ENCODE peak calls at places on chromosome 18, in five cellular contexts. R is adrenal gland, K is A549, N is right lobe of liver, Q is heart left ventricle. D is an unnamed sample.

GRCh38 chr18:31791817-31792579 is 31.3 kb upstream of the SLC25A52 start:
- DNase-seq in R (no peak), K (no peak), N (no peak), Q (no peak), D (no peak)

GRCh38 chr18:67104700-67105284 is 411.7 kb downstream of the DSEL start:
- DNase-seq in Q (no peak), R (peak; percentile 68), N (peak; percentile 79), K (peak; percentile 68), D (peak; percentile 58)

GRCh38 chr18:55859116-55859515 is 271.1 kb upstream of the TCF4 start:
- DNase-seq in R (no peak), N (no peak), K (no peak), Q (no peak), D (no peak)

GRCh38 chr18:59881728-59882685 is 17.8 kb upstream of the PMAIP1 start:
- DNase-seq in Q (no peak), K (peak; percentile 64), N (no peak), R (no peak), D (peak; percentile 57)

GRCh38 chr18:75618146-75618545 is 190.6 kb upstream of the SMIM21 start:
- DNase-seq in N (no peak), R (no peak), K (no peak), Q (no peak), D (no peak)

GRCh38 chr18:45046226-45046625 is 365.5 kb downstream of the SETBP1 start:
- DNase-seq in R (no peak), N (no peak), K (no peak), Q (no peak), D (no peak)

GRCh38 chr18:8453528-8453927 is 155.7 kb upstream of the RAB12 start:
- DNase-seq in Q (no peak), N (no peak), K (no peak), R (no peak), D (no peak)

GRCh38 chr18:27645929-27646328 is 460.8 kb upstream of the CHST9 start:
- DNase-seq in K (peak; percentile 4), N (no peak), Q (no peak), R (no peak), D (peak; percentile 8)

GRCh38 chr18:33282142-33282541 is 158.4 kb downstream of the CCDC178 start:
- DNase-seq in N (no peak), K (no peak), Q (peak; percentile 41), R (no peak), D (no peak)

GRCh38 chr18:28588884-28589549 is 412.1 kb upstream of the CDH2 start:
- DNase-seq in N (no peak), R (no peak), K (no peak), Q (no peak), D (no peak)

GRCh38 chr18:10270160-10270571 is 184.3 kb upstream of the APCDD1 start:
- DNase-seq in N (no peak), K (no peak), Q (no peak), R (peak; percentile 36), D (no peak)

GRCh38 chr18:57575542-57575941 is 11.0 kb downstream of the FECH start:
- DNase-seq in Q (no peak), R (no peak), N (no peak), K (no peak), D (no peak)

GRCh38 chr18:57027190-57027708 is 119.6 kb upstream of the BOD1L2 start:
- DNase-seq in K (no peak), N (peak; percentile 63), Q (no peak), R (no peak), D (no peak)

GRCh38 chr18:26482567-26482966 is 65.8 kb downstream of the KCTD1 start:
- DNase-seq in Q (no peak), K (peak; percentile 85), R (no peak), N (no peak), D (no peak)

GRCh38 chr18:22052405-22053105 is 116.8 kb upstream of the GATA6 start:
- DNase-seq in R (peak; percentile 35), K (no peak), Q (no peak), N (no peak), D (no peak)

GRCh38 chr18:37375181-37375580 is 190.4 kb downstream of the CELF4 start:
- DNase-seq in K (no peak), Q (no peak), N (no peak), R (no peak), D (no peak)

GRCh38 chr18:43789234-43790000 is 512.1 kb upstream of the SYT4 start:
- DNase-seq in Q (no peak), N (no peak), K (no peak), R (no peak), D (no peak)

GRCh38 chr18:6747646-6748045 is 18.1 kb downstream of the ARHGAP28 start:
- DNase-seq in R (no peak), Q (no peak), N (no peak), K (no peak), D (no peak)

DNA sequence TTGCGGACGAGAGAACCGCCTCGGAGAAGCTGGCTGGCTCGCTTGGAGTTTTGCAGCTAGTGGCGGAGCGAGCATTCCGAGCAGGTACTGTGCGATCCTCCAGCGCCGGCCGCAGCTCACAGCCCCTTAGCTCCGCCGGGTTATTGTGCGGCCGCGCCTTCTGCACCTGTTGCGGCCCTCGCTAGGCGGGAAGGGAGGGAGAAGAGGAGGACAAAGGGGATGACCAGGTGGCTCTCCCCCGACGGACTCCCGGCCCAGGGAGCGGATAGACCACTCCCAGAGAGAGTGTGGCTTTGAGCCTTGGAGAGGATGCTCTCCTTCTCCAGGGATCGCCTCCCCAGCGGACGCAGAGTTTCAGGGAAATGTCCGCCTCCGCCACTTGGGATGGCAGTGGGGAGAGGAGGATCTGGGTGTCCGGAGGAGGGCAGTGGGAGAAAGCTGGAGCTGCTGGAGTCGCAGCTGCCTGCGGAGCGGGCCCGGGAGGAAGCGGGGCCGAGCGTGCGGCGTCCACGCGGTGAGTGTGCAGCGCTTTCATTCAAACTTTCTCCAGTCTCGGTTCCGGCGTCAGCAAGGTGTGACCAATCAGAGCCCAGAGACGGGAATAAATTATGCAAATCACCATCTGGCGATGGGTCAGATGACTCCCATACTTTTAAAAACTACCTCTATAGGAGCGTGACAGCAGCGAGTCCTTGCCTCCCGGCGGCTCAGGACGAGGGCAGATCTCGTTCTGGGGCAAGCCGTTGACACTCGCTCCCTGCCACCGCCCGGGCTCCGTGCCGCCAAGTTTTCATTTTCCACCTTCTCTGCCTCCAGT is at the start of gene LIPG:
- DNase-seq in N (peak; percentile 90), K (peak; percentile 25), Q (peak; percentile 69), R (peak; percentile 35), D (peak; percentile 25)
- TF ChIP-seq POLR2A in N (peak; percentile 95), K (no peak), Q (no peak), R (no peak), D (no peak)

GRCh38 chr18:24270937-24271380 is 126.7 kb downstream of the OSBPL1A start:
- DNase-seq in Q (no peak), R (peak; percentile 27), K (peak; percentile 29), N (no peak), D (no peak)

GRCh38 chr18:24273596-24273995 is 124.0 kb downstream of the OSBPL1A start:
- DNase-seq in N (no peak), K (peak; percentile 9), R (peak; percentile 32), Q (no peak), D (no peak)

GRCh38 chr18:24270358-24270936 is 127.2 kb downstream of the OSBPL1A start:
- DNase-seq in N (no peak), Q (no peak), R (no peak), K (no peak), D (no peak)

GRCh38 chr18:24268784-24269550 is 128.7 kb downstream of the OSBPL1A start:
- DNase-seq in N (no peak), Q (no peak), R (no peak), K (no peak), D (no peak)

DNA sequence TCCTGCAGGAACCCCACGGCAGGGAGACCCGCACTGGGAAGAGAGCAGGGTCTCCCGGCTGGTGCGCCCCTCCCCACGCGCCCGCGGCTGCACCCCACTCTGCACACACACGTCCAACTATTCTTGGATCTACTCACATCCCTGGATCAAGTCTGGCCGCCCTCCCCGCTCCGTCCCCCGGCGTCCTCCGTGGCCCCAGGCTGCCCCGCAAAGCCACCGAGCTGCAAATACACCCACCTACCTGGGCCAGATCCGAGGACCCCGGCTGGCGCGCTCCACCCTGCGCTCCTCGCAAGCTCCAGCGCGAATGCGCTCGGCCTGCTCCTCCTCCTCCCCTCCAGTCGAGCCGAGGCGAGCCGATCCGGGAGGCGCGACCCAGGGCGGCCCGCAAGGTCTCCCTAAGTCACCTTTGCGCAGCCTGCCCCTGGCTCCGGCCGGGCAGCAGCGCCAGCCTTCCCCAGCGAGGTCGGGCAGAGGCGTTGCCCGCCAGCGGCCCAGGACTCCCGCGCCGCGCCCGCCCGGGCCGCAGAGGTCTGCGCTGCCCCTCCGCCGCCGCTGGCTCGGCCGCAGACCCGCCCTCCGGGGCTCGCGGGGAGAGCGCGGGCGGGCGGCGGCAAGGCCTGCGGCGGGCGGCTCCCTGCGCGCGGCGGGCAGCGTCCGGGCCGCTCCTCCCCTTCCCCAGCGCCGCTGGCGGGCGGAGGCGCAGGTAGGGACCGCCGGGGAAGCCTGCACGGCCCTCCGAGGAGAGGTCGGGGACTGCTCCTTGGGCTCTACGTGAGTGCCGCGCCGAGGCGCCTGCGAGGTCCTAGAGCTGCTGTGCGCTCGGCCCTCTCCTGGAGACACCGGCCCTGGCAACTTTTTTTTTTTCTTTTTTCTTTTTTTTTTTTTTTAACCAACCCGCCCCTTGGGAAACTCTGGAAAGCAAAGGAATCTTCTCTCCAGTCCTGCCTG is 126.0 kb downstream of the OSBPL1A start:
- DNase-seq in Q (peak; percentile 90), N (peak; percentile 82), K (peak; percentile 80), R (peak; percentile 83), D (peak; percentile 81)
- TF ChIP-seq POLR2A in Q (no peak), N (peak; percentile 51), K (peak; percentile 69), R (peak; percentile 74), D (no peak)

GRCh38 chr18:54357082-54357659 is 487 bp downstream of the STARD6 start:
- DNase-seq in N (no peak), Q (no peak), R (no peak), K (no peak), D (peak; percentile 38)

GRCh38 chr18:54359233-54359632 is 1.5 kb downstream of the C18orf54 start:
- DNase-seq in Q (no peak), R (no peak), K (no peak), N (no peak), D (no peak)

GRCh38 chr18:54358495-54358793 is 738 bp downstream of the C18orf54 start:
- DNase-seq in R (peak; percentile 15), K (no peak), N (peak; percentile 45), Q (no peak), D (no peak)

GRCh38 chr18:54360406-54360805 is 2.7 kb downstream of the C18orf54 start:
- DNase-seq in R (no peak), Q (no peak), N (no peak), K (no peak), D (no peak)

DNA sequence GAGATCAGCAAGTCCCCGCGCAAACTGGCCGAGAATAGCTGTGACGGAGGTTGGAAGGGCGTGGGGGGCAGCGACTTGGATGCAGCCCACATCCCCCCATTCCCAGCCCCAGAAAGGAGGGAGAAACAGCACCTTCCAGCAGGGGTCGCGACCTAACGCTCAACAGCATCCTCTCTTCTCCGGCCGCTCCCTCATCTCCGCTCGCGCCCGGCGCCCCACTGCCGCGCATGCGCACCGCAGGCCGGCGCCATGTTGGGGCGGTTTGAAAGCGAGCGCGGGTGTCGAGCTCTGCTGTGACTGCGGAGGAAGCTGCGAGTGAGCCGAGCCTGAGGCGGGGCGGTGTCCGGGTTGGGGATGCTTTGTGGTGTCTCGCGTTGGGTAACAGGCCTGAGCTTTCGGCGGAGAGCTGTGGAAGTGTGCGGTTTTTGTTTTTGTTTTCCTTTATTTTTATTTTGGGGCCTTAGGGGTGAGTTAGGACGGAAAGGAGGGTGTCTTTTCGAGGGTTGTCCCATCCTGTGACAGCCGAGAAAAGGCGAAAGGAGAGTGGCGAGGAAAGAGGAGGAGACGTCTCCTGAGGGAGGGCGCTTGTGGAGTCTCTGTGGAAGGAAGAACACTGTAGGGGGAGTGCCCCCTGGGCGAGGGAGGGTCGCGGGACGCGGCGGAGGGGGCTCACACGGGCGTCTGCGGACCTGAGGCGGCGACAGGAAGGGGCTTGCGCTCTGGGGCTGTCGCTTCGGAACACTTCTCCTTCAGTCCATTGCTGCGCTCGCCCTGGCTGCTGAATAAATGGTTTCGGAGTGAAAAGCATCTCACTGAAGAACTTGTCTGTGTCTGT is at the start of the genes C18orf54 and STARD6:
- DNase-seq in R (peak; percentile 80), K (peak; percentile 90), N (peak; percentile 84), Q (peak; percentile 94), D (peak; percentile 96)
- TF ChIP-seq POLR2A in R (peak; percentile 37), K (peak; percentile 61), N (no peak), Q (no peak), D (peak; percentile 85)

GRCh38 chr18:72834731-72835130 is 33.1 kb downstream of the NETO1 start:
- DNase-seq in Q (no peak), R (no peak), N (no peak), K (no peak), D (no peak)
- TF ChIP-seq POLR2A in Q (no peak), R (no peak), N (no peak), K (no peak), D (no peak)

D was measured in erythroblast.